ENCODE peak calls at places on chromosomes 1 and 21, in nine cellular contexts. W, Z, K, E, R, L, Q, V and X are unnamed samples.

GRCh38 chr21:43626390-43626789 is 32.9 kb downstream of the HSF2BP start:
- DNase-seq in W (no peak), Z (no peak), K (no peak), E (no peak), R (no peak), L (no peak), Q (no peak), V (no peak), X (no peak)

GRCh38 chr1:224884428-224884827 is 45.0 kb upstream of the DNAH14 start:
- DNase-seq in W (no peak), Z (no peak), K (no peak), E (peak), R (no peak), L (no peak), Q (no peak), V (no peak), X (no peak)

GRCh38 chr1:28835237-28835650 is 23.3 kb downstream of the OPRD1 start:
- DNase-seq in W (no peak), Z (no peak), K (peak), E (peak), R (no peak), L (no peak), Q (no peak), V (no peak), X (no peak)

GRCh38 chr1:185367218-185367617 is 50.2 kb upstream of the IVNS1ABP start:
- DNase-seq in W (no peak), Z (no peak), K (no peak), E (no peak), R (no peak), L (no peak), Q (no peak), V (no peak), X (no peak)

GRCh38 chr1:32786856-32787255 is 30.3 kb downstream of the YARS1 start:
- DNase-seq in W (no peak), Z (no peak), K (no peak), E (no peak), R (no peak), L (peak), Q (no peak), V (peak), X (peak)

GRCh38 chr1:111281411-111281810 is 9.2 kb upstream of the CHIA start:
- DNase-seq in W (no peak), Z (no peak), K (no peak), E (no peak), R (no peak), L (no peak), Q (no peak), V (peak), X (no peak)

GRCh38 chr1:190067592-190067991 is 410.1 kb downstream of the BRINP3 start:
- DNase-seq in W (no peak), Z (no peak), K (no peak), E (peak), R (no peak), L (no peak), Q (no peak), V (peak), X (no peak)

GRCh38 chr1:89365206-89365605 is 1.3 kb downstream of the GBP6 start:
- DNase-seq in W (no peak), Z (no peak), K (no peak), E (no peak), R (no peak), L (no peak), Q (no peak), V (peak), X (no peak)

GRCh38 chr1:241817331-241817792 is 30.6 kb upstream of the EXO1 start:
- DNase-seq in W (no peak), Z (no peak), K (no peak), E (peak), R (no peak), L (no peak), Q (no peak), V (peak), X (no peak)

GRCh38 chr1:223803211-223803610 is 42.5 kb downstream of the TP53BP2 start:
- DNase-seq in W (no peak), Z (no peak), K (no peak), E (no peak), R (no peak), L (no peak), Q (no peak), V (no peak), X (no peak)

GRCh38 chr1:199734186-199734585 is 293.3 kb upstream of the NR5A2 start:
- DNase-seq in W (no peak), Z (no peak), K (no peak), E (no peak), R (no peak), L (no peak), Q (no peak), V (no peak), X (no peak)

GRCh38 chr1:20008391-20008841 is 29.0 kb upstream of the PLA2G2A start:
- DNase-seq in W (no peak), Z (no peak), K (peak), E (no peak), R (no peak), L (no peak), Q (no peak), V (no peak), X (no peak)

GRCh38 chr1:37930246-37931142 is 16.4 kb downstream of the INPP5B start:
- DNase-seq in W (no peak), Z (no peak), K (no peak), E (peak), R (no peak), L (no peak), Q (no peak), V (peak), X (peak)

GRCh38 chr1:217032715-217033367 is 309.6 kb upstream of the ESRRG start:
- DNase-seq in W (no peak), Z (no peak), K (no peak), E (no peak), R (no peak), L (no peak), Q (no peak), V (no peak), X (no peak)

GRCh38 chr1:119651133-119651532 is 3.1 kb upstream of the ZNF697 start:
- DNase-seq in W (no peak), Z (no peak), K (no peak), E (no peak), R (no peak), L (no peak), Q (no peak), V (peak), X (no peak)

GRCh38 chr1:119647734-119648619 is at the start of gene ZNF697:
- DNase-seq in W (peak), Z (peak), K (peak), E (peak), R (no peak), L (no peak), Q (peak), V (peak), X (peak)

GRCh38 chr1:119648620-119649004 is 546 bp upstream of the ZNF697 start:
- DNase-seq in W (no peak), Z (no peak), K (no peak), E (no peak), R (no peak), L (no peak), Q (no peak), V (peak), X (peak)

GRCh38 chr1:119647228-119647733 is 785 bp downstream of the ZNF697 start:
- DNase-seq in W (no peak), Z (peak), K (peak), E (no peak), R (no peak), L (no peak), Q (no peak), V (no peak), X (no peak)

DNA sequence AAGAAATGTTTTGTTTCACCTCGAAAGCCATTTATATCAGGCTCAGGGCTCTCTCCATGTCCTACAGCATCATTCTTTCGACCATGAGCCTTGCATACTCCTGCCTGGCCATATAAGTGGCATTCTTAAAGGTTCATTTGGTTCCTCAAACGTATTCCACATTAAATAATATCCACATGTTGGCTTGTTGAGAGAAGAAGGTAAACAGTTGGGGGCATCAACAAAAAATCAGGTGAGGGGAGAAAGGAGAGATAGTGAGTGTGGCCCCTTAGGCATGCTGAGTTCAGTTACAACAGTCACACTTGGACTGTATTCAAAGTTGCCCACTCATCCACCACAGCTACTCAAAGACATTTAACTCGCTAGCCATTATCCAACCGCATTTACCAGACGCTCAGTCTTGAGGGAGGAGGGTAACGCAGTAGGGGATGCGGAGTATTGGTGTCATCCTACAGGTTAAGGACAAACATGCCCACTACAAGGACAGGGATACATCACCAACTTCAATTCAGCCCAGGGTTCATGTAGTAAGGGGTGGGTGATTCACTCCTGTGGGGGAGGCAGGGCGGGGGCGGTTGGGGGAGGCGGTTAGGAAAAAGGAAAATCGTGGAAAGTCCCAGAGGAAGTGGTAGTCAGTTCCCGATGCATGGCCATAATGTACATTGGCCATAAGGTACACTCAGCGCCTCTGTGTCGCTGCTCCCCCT is 1.4 kb downstream of the ZNF697 start:
- DNase-seq in W (no peak), Z (no peak), K (no peak), E (peak), R (no peak), L (no peak), Q (no peak), V (peak), X (no peak)
- H3K4me3 ChIP-seq in W (peak), Z (no peak), K (peak), E (peak), R (no peak), L (peak), Q (peak), V (peak), X (peak)

DNA sequence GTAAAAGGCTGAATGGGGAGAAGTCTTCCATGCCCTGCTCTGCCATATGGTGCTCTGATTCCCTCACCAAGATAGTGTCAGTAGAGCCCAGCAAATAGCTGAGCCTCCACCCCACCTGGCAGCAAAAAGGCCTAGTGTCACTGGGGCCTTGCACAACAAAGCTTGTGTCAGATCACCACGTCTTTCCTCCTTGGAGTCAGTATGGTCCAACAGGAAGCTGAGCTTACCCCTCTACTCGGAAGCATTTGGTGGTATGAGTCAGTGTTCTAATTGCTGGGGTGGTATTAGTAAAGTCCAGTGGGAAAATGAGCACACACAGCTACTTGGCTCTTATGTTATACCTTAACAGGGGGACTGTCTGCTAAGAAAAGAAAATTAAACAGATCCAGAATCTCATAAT is 18.7 kb upstream of the RRP15 start:
- DNase-seq in W (no peak), Z (no peak), K (no peak), E (peak), R (no peak), L (no peak), Q (no peak), V (peak), X (no peak)
- H3K4me3 ChIP-seq in W (no peak), Z (no peak), K (no peak), E (no peak), R (no peak), L (no peak), Q (no peak), V (no peak), X (no peak)

GRCh38 chr1:8520483-8520966 is 202.6 kb downstream of the SLC45A1 start:
- DNase-seq in W (no peak), Z (no peak), K (no peak), E (no peak), R (no peak), L (no peak), Q (no peak), V (no peak), X (no peak)
- H3K4me3 ChIP-seq in W (no peak), Z (no peak), K (no peak), E (no peak), R (no peak), L (no peak), Q (no peak), V (no peak), X (no peak)

GRCh38 chr1:108719253-108719652 is 6.5 kb downstream of the FNDC7 start:
- DNase-seq in W (no peak), Z (no peak), K (no peak), E (no peak), R (no peak), L (no peak), Q (no peak), V (no peak), X (no peak)
- H3K4me3 ChIP-seq in W (no peak), Z (no peak), K (no peak), E (no peak), R (no peak), L (no peak), Q (no peak), V (no peak), X (no peak)

DNA sequence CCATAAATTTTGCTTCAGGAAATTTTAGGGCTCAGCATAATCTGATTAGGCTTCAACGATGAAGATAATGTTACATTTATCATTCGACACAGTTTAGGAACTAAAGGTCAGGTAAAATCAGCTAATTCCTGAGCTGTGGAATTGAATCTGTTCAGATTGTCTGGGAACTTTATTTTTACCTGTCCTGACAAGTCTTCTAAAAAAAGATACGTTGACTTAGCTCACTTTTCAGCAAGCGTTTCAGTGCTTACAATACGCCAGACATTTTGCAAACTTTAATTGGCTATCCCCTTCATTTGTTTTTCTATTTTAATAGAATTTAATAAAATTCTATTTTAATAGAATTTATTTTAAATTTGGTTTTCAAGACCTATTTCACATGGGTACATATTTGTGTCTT is 57.8 kb downstream of the POU2F1 start:
- DNase-seq in W (no peak), Z (no peak), K (no peak), E (no peak), R (no peak), L (no peak), Q (no peak), V (peak), X (no peak)
- H3K4me3 ChIP-seq in W (no peak), Z (no peak), K (no peak), E (no peak), R (no peak), L (no peak), Q (no peak), V (no peak), X (no peak)

DNA sequence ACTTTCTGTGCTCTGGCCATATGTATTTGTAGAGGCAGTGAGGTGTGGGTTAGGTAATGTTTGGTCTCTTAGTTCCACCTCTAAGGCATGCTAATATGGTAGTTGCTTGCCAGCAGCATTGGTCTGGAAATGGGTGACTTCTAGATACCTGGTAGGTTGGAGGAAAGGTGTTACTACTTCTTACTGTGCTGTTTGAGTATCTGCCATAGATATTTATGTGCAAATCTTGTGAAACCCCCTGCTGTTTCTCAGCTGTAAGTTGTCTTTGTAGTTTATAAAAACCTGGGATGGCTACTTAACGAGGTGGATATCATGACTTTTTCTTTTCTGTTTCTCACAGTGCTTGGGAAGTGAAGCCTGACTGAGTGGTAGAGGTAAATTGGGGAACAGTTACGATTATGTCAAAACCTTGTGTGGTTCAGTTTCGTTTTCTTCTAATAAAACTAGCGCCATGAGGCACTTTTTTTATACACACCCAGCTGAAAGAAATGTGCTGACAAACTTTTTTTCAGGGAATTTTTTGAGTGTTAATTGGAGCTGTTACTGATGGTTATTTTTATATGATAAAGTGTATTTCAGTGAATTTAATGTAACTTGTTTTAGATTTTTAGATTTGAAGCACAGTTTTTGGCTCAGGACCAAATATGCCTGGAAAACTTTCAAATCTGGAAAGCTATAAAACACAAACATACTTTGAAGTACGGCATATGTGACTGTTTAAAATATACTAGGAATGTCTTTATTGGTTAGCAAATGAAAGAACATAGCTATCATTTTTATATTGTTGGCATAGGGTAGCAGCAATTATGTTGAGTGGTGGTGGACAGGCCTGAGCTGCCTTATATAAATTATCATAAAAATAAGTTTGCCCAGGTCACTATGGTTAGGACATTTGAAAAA is 42.1 kb downstream of the CAMSAP2 start:
- DNase-seq in W (no peak), Z (no peak), K (no peak), E (no peak), R (no peak), L (peak), Q (peak), V (no peak), X (no peak)
- H3K4me3 ChIP-seq in W (no peak), Z (no peak), K (no peak), E (peak), R (no peak), L (peak), Q (no peak), V (no peak), X (no peak)

GRCh38 chr1:202709276-202710041 is 795 bp downstream of the SYT2 start:
- DNase-seq in W (no peak), Z (peak), K (peak), E (peak), R (no peak), L (no peak), Q (peak), V (no peak), X (peak)
- H3K4me3 ChIP-seq in W (no peak), Z (no peak), K (no peak), E (no peak), R (no peak), L (no peak), Q (peak), V (no peak), X (peak)

DNA sequence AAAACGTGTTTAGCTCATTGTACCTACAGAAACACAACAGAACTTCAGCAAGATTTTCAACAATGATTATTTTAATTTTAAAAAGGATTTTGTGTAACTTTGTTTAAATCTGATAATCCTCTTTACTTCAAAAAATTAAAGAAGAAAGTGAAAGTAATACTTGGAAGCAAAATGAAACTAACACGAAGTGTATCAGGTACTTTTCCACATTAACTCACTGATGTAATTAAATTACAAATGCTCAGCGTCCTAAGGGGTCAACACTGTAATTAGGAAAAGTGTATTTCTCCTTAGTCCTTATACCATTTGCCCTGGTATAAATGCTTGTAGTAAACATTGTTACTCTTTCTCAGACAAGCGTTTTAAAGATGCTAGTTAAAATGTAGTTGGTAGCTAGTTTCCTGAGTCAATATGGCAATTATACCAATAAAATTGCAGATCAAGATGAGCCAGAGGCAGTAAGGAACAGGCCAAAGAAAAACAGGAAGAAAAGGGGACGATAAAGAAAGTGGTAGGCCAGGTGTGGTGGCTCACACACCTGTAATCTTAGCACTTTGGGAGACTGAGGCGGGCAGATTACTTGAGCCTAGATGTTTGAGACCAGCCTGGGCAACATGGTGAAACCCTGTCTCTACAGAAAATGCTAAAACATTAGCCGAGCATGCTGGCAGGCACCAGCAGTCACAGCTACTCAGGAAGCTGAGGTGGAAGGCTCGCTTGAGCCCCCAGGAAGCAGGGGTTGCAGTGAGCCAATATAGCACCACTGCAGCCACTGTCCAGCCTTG is 553.0 kb downstream of the SMYD3 start:
- DNase-seq in W (no peak), Z (no peak), K (peak), E (peak), R (no peak), L (no peak), Q (no peak), V (no peak), X (no peak)
- H3K4me3 ChIP-seq in W (no peak), Z (no peak), K (no peak), E (peak), R (peak), L (peak), Q (no peak), V (no peak), X (no peak)